ENCODE peak calls at places on chromosomes 13 and 19, in ten cellular contexts. S, L, G, H, X, A, Q, D, K and V are unnamed samples.
A peak's percentile ranks its signal among the peaks of the same experiment; 100 is the strongest.

GRCh38 chr13:70253834-70254233 is 145.6 kb upstream of the KLHL1 start:
- DNase-seq in S (no peak), L (no peak), G (no peak), H (no peak), X (no peak), A (no peak), Q (no peak), D (no peak), K (peak; percentile 36), V (peak; percentile 3)

GRCh38 chr13:66994097-66994496 is 236.0 kb downstream of the PCDH9 start:
- DNase-seq in S (peak; percentile 61), L (peak; percentile 93), G (no peak), H (peak; percentile 76), X (no peak), A (peak; percentile 24), Q (no peak), D (peak; percentile 66), K (peak; percentile 81), V (peak; percentile 53)

GRCh38 chr19:44303305-44303704 is 1.5 kb downstream of the ZNF235 start:
- DNase-seq in S (no peak), L (no peak), G (no peak), H (no peak), X (no peak), A (no peak), Q (no peak), D (no peak), K (no peak), V (no peak)

GRCh38 chr19:40601061-40601973 is at the start of gene LTBP4:
- DNase-seq in S (no peak), L (no peak), G (no peak), H (peak; percentile 58), X (no peak), A (no peak), Q (no peak), D (peak; percentile 50), K (peak; percentile 42), V (no peak)

GRCh38 chr19:5806905-5807304 is 2.0 kb downstream of the NRTN start:
- DNase-seq in S (no peak), L (no peak), G (no peak), H (no peak), X (no peak), A (no peak), Q (no peak), D (no peak), K (no peak), V (no peak)

GRCh38 chr13:43126420-43126819 is 103.0 kb downstream of the DNAJC15 start:
- DNase-seq in S (no peak), L (peak; percentile 88), G (no peak), H (no peak), X (no peak), A (no peak), Q (no peak), D (no peak), K (no peak), V (no peak)

GRCh38 chr13:29774830-29775229 is 75.6 kb downstream of the UBL3 start:
- DNase-seq in S (no peak), L (no peak), G (no peak), H (no peak), X (no peak), A (no peak), Q (no peak), D (no peak), K (no peak), V (no peak)

GRCh38 chr13:47594833-47595232 is 406.2 kb downstream of the SUCLA2 start:
- DNase-seq in S (no peak), L (peak; percentile 71), G (no peak), H (no peak), X (no peak), A (no peak), Q (no peak), D (no peak), K (no peak), V (no peak)

GRCh38 chr19:44356383-44357111 is at the start of gene ZNF112:
- DNase-seq in S (peak; percentile 90), L (no peak), G (peak; percentile 69), H (peak; percentile 94), X (no peak), A (peak; percentile 56), Q (peak; percentile 90), D (peak; percentile 92), K (peak; percentile 93), V (peak; percentile 93)

GRCh38 chr19:40247735-40248262 is 21.3 kb upstream of the CCNP start:
- DNase-seq in S (no peak), L (no peak), G (no peak), H (no peak), X (no peak), A (no peak), Q (no peak), D (no peak), K (no peak), V (no peak)

GRCh38 chr13:82176761-82177160 is 1705.5 kb downstream of the SLITRK1 start:
- DNase-seq in S (no peak), L (no peak), G (no peak), H (no peak), X (no peak), A (no peak), Q (no peak), D (no peak), K (no peak), V (no peak)

GRCh38 chr19:23957660-23958281 is 43.1 kb downstream of the ZNF726 start:
- DNase-seq in S (no peak), L (no peak), G (peak; percentile 34), H (no peak), X (no peak), A (no peak), Q (peak; percentile 46), D (peak; percentile 60), K (peak; percentile 85), V (peak; percentile 77)

GRCh38 chr13:44088409-44088808 is 208.7 kb downstream of the LACC1 start:
- DNase-seq in S (no peak), L (no peak), G (no peak), H (no peak), X (no peak), A (no peak), Q (no peak), D (no peak), K (no peak), V (no peak)

GRCh38 chr13:72932250-72932649 is 126.6 kb upstream of the KLF5 start:
- DNase-seq in S (no peak), L (no peak), G (no peak), H (no peak), X (no peak), A (no peak), Q (no peak), D (no peak), K (no peak), V (no peak)

GRCh38 chr13:77729502-77730221 is 32.2 kb downstream of the SLAIN1 start:
- DNase-seq in S (no peak), L (no peak), G (no peak), H (no peak), X (no peak), A (no peak), Q (no peak), D (no peak), K (no peak), V (no peak)

GRCh38 chr13:95723428-95723827 is 46.5 kb downstream of the DNAJC3 start:
- DNase-seq in S (no peak), L (no peak), G (no peak), H (no peak), X (no peak), A (no peak), Q (no peak), D (no peak), K (no peak), V (no peak)

DNA sequence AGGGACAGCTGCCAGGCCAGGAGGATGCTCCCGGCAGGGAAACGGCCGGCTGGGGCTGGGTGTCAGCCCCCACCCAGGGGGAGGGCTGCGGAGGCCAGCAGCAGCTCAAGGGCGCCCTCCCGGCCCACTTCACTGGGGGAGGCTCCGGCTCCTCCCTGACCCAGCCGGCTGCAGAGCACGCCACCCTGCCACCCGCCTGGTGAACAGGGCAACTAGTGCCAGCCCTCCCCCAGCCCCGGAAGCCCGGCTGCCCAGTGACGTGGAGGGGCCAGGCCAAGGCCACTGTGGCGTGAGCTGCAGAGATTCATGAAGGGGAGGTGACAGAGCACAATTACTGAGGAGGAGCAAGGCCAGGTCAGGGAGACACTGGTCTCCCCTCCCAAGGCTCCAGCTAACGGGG is 14.7 kb downstream of the REXO1 start:
- DNase-seq in S (no peak), L (no peak), G (no peak), H (no peak), X (no peak), A (no peak), Q (no peak), D (no peak), K (no peak), V (no peak)
- H3K27ac ChIP-seq in S (no peak overlapping the region), L (no peak overlapping the region), G (no peak overlapping the region), H (no peak overlapping the region), X (no peak overlapping the region), A (no peak overlapping the region), Q (no peak overlapping the region), D (no peak overlapping the region), K (peak overlapping the region; percentile 58), V (no peak overlapping the region)

GRCh38 chr13:99217461-99218101 is 16.9 kb downstream of the UBAC2 start:
- DNase-seq in S (no peak), L (no peak), G (no peak), H (peak; percentile 51), X (peak; percentile 41), A (no peak), Q (peak; percentile 79), D (no peak), K (no peak), V (no peak)
- H3K27ac ChIP-seq in S (peak overlapping the region; percentile 53), L (peak overlapping the region; percentile 94), G (no peak overlapping the region), H (no peak overlapping the region), X (peak overlapping the region; percentile 54), A (no peak overlapping the region), Q (no peak overlapping the region), D (no peak overlapping the region), K (no peak overlapping the region), V (no peak overlapping the region)

GRCh38 chr13:79621449-79621848 is 140.5 kb downstream of the NDFIP2 start:
- DNase-seq in S (no peak), L (no peak), G (no peak), H (no peak), X (no peak), A (no peak), Q (no peak), D (no peak), K (no peak), V (no peak)
- H3K27ac ChIP-seq in S (no peak overlapping the region), L (no peak overlapping the region), G (no peak overlapping the region), H (no peak overlapping the region), X (no peak overlapping the region), A (no peak overlapping the region), Q (no peak overlapping the region), D (no peak overlapping the region), K (no peak overlapping the region), V (peak overlapping the region; percentile 78)

GRCh38 chr13:114045113-114045735 is 71.3 kb upstream of the C13orf46 start:
- DNase-seq in S (no peak), L (no peak), G (no peak), H (no peak), X (no peak), A (no peak), Q (no peak), D (no peak), K (no peak), V (no peak)
- H3K27ac ChIP-seq in S (peak overlapping the region; percentile 36), L (no peak overlapping the region), G (peak overlapping the region; percentile 39), H (no peak overlapping the region), X (no peak overlapping the region), A (no peak overlapping the region), Q (peak overlapping the region; percentile 50), D (no peak overlapping the region), K (peak overlapping the region; percentile 63), V (no peak overlapping the region)